ENCODE peak calls at places on chromosomes 13 and 19, in nine cellular contexts. S is tibial artery, E is heart right ventricle, Q is COR-L47, P is GM04504, Y is ecto neural progenitor cell, F is right lobe of liver, V is neural crest cell, I is esophagus squamous epithelium. M is an unnamed sample.

GRCh38 chr19:1244693-1245451 is 3.3 kb downstream of the ATP5F1D start:
- DNase-seq in P (no peak), F (peak), I (no peak), Y (no peak), E (peak), S (no peak), Q (no peak), V (no peak), M (no peak)

GRCh38 chr13:29621841-29622240 is 26.4 kb upstream of the SLC7A1 start:
- DNase-seq in I (no peak), Q (no peak), E (no peak), V (no peak), F (no peak), S (no peak), P (no peak), Y (no peak), M (no peak)

GRCh38 chr19:49102303-49102702 is 11.9 kb upstream of the LIN7B start:
- DNase-seq in F (no peak), Y (no peak), S (no peak), V (no peak), E (no peak), P (no peak), Q (no peak), I (no peak), M (no peak)

GRCh38 chr19:35612559-35613321 is at the start of gene HAUS5:
- DNase-seq in S (peak), F (peak), I (peak), Y (peak), E (peak), P (peak), Q (peak), V (peak), M (peak)

GRCh38 chr13:43240278-43240677 is 216.9 kb downstream of the DNAJC15 start:
- DNase-seq in P (no peak), I (no peak), V (no peak), Q (no peak), Y (no peak), F (no peak), S (no peak), E (no peak), M (no peak)

GRCh38 chr13:114063545-114064515 is 68.6 kb downstream of the RASA3 start:
- DNase-seq in V (no peak), P (peak), F (no peak), I (no peak), S (peak), Q (no peak), Y (no peak), E (peak), M (no peak)

GRCh38 chr19:1512671-1513491 is at the start of gene ADAMTSL5:
- DNase-seq in P (peak), V (no peak), I (no peak), Q (no peak), F (peak), Y (no peak), E (peak), S (no peak), M (no peak)

GRCh38 chr19:40718774-40719391 is 2.0 kb downstream of the ITPKC start:
- DNase-seq in P (no peak), V (no peak), E (peak), S (peak), I (no peak), F (peak), Y (peak), Q (no peak), M (peak)

GRCh38 chr13:65090191-65090590 is 2139.9 kb downstream of the PCDH9 start:
- DNase-seq in Q (no peak), I (no peak), E (no peak), S (no peak), F (no peak), P (no peak), V (no peak), Y (no peak), M (no peak)